ENCODE peak calls at places on chromosomes 13 and 19, in ten cellular contexts. F, S, G, E, I, D, A, R, C and Y are unnamed samples.

GRCh38 chr19:50252111-50252886 is 48.9 kb downstream of the MYH14 start:
- DNase-seq in D (no peak), A (peak), I (no peak), G (no peak), C (no peak), E (no peak), F (peak), R (no peak), S (no peak), Y (peak)

GRCh38 chr13:42153371-42153770 is 104.9 kb downstream of the DGKH start:
- DNase-seq in A (peak), G (no peak), D (no peak), I (no peak), R (no peak), E (peak), F (no peak), C (no peak), S (no peak), Y (peak)

GRCh38 chr19:2380567-2380966 is 20.5 kb downstream of the TMPRSS9 start:
- DNase-seq in D (no peak), C (no peak), I (no peak), A (no peak), F (no peak), S (no peak), E (no peak), G (no peak), R (no peak), Y (no peak)

GRCh38 chr13:44715287-44716224 is 139.4 kb upstream of the TSC22D1 start:
- DNase-seq in G (no peak), R (no peak), S (no peak), F (peak), C (no peak), E (no peak), D (no peak), A (peak), I (no peak), Y (no peak)

GRCh38 chr13:20489185-20489820 is 36.4 kb downstream of the CRYL1 start:
- DNase-seq in G (no peak), E (peak), A (peak), C (no peak), R (no peak), F (no peak), S (no peak), I (no peak), D (peak), Y (no peak)

GRCh38 chr13:20998649-20999415 is 62.6 kb downstream of the LATS2 start:
- DNase-seq in E (no peak), C (no peak), D (no peak), F (no peak), R (no peak), G (no peak), I (peak), A (no peak), S (no peak), Y (no peak)

GRCh38 chr13:30340367-30341184 is 33.2 kb upstream of the KATNAL1 start:
- DNase-seq in C (no peak), R (peak), S (no peak), A (peak), D (no peak), F (peak), E (peak), G (no peak), I (peak), Y (peak)

GRCh38 chr13:78596701-78597550 is 6.4 kb downstream of the POU4F1 start:
- DNase-seq in F (no peak), D (no peak), I (no peak), C (no peak), E (no peak), G (no peak), R (no peak), A (no peak), S (no peak), Y (no peak)

GRCh38 chr13:44231786-44232516 is 141.7 kb upstream of the SERP2 start:
- DNase-seq in E (peak), A (peak), R (peak), F (peak), I (peak), S (peak), G (peak), C (no peak), D (peak), Y (peak)

GRCh38 chr13:86731987-86732386 is 932.8 kb upstream of the SLITRK6 start:
- DNase-seq in E (no peak), D (no peak), I (no peak), C (no peak), A (no peak), F (no peak), G (no peak), R (no peak), S (no peak), Y (no peak)

GRCh38 chr13:97435794-97436193 is 1.8 kb downstream of the RAP2A start:
- DNase-seq in S (no peak), R (no peak), F (peak), D (no peak), A (no peak), E (no peak), I (no peak), C (no peak), G (no peak), Y (no peak)

GRCh38 chr13:56718791-56719190 is 421.9 kb upstream of the PRR20A start:
- DNase-seq in I (no peak), R (no peak), S (no peak), E (no peak), A (no peak), C (no peak), F (no peak), G (no peak), D (no peak), Y (no peak)

GRCh38 chr19:29404951-29405727 is 120.7 kb upstream of the VSTM2B start:
- DNase-seq in A (peak), S (no peak), F (no peak), D (no peak), G (no peak), R (no peak), C (no peak), I (peak), E (no peak), Y (no peak)

GRCh38 chr19:17260842-17261325 is 3.7 kb downstream of the USHBP1 start:
- DNase-seq in C (peak), I (peak), F (peak), R (no peak), G (peak), D (peak), A (peak), E (peak), S (peak), Y (peak)

GRCh38 chr13:23849670-23850069 is 39.5 kb downstream of the MIPEP start:
- DNase-seq in R (no peak), C (no peak), E (no peak), D (no peak), F (no peak), G (no peak), A (no peak), S (no peak), I (no peak), Y (no peak)

GRCh38 chr13:100941811-100942361 is 267.3 kb upstream of the TMTC4 start:
- DNase-seq in C (no peak), I (no peak), F (no peak), E (peak), S (no peak), D (no peak), G (no peak), R (no peak), A (no peak), Y (no peak)

GRCh38 chr13:52779028-52779612 is 39.5 kb upstream of the CNMD start:
- DNase-seq in F (no peak), G (no peak), S (no peak), R (no peak), D (no peak), A (no peak), C (no peak), E (no peak), I (no peak), Y (no peak)

GRCh38 chr19:53485046-53486004 is 17.8 kb downstream of the ZNF813 start:
- DNase-seq in E (no peak), A (no peak), R (no peak), F (no peak), D (no peak), G (no peak), C (no peak), I (no peak), S (no peak), Y (no peak)

GRCh38 chr19:50465986-50466771 is 10.1 kb upstream of the EMC10 start:
- DNase-seq in S (no peak), D (no peak), I (peak), R (no peak), G (no peak), F (peak), E (no peak), A (peak), C (no peak), Y (no peak)

GRCh38 chr19:56253737-56254136 is 18.8 kb upstream of the EDDM13 start:
- DNase-seq in R (peak), C (no peak), S (no peak), F (peak), D (peak), A (peak), G (peak), I (no peak), E (peak), Y (peak)

GRCh38 chr13:110625771-110626321 is 10.5 kb downstream of the NAXD start:
- DNase-seq in E (no peak), A (peak), R (no peak), S (no peak), F (no peak), I (no peak), G (no peak), D (no peak), C (no peak), Y (no peak)

GRCh38 chr19:8069116-8069973 is 16.8 kb downstream of the CCL25 start:
- DNase-seq in R (no peak), I (no peak), G (no peak), C (no peak), F (no peak), S (no peak), D (no peak), A (peak), E (no peak), Y (no peak)

GRCh38 chr19:11251650-11252314 is 10.5 kb downstream of the DOCK6 start:
- DNase-seq in A (no peak), E (no peak), G (no peak), I (no peak), S (no peak), D (no peak), C (no peak), F (no peak), R (no peak), Y (no peak)

GRCh38 chr19:43699506-43700367 is 16.1 kb upstream of the IRGC start:
- DNase-seq in A (no peak), E (peak), S (no peak), D (no peak), R (no peak), F (peak), G (no peak), I (peak), C (no peak), Y (peak)

GRCh38 chr13:98141938-98142426 is 912 bp upstream of the FARP1 start:
- DNase-seq in C (no peak), R (no peak), F (no peak), E (no peak), S (no peak), I (no peak), G (no peak), D (no peak), A (no peak), Y (no peak)

GRCh38 chr13:27379694-27380596 is 44.5 kb upstream of the GTF3A start:
- DNase-seq in E (peak), G (no peak), D (peak), C (no peak), A (peak), S (peak), I (no peak), F (peak), R (no peak), Y (peak)

GRCh38 chr13:105343134-105343806 is 1192.2 kb downstream of the EFNB2 start:
- DNase-seq in S (no peak), D (no peak), C (no peak), I (no peak), G (no peak), A (no peak), F (peak), E (peak), R (no peak), Y (no peak)

GRCh38 chr13:54687173-54687572 is 1658.6 kb downstream of the OLFM4 start:
- DNase-seq in D (peak), C (no peak), G (no peak), I (no peak), S (no peak), R (no peak), E (no peak), F (no peak), A (peak), Y (no peak)

GRCh38 chr19:3357731-3358391 is 8.5 kb upstream of the NFIC start:
- DNase-seq in A (no peak), D (no peak), F (peak), C (no peak), S (no peak), E (no peak), G (no peak), I (peak), R (no peak), Y (no peak)

GRCh38 chr19:34253711-34254551 is 423 bp upstream of the GARRE1 start:
- DNase-seq in C (no peak), G (no peak), E (peak), R (no peak), S (no peak), D (no peak), A (peak), I (peak), F (peak), Y (no peak)

GRCh38 chr19:42168206-42168605 is 36.0 kb upstream of the POU2F2 start:
- DNase-seq in G (no peak), C (no peak), S (no peak), E (no peak), A (no peak), I (no peak), D (no peak), R (no peak), F (no peak), Y (no peak)

GRCh38 chr13:21304256-21304655 is 127.8 kb downstream of the MRPL57 start:
- DNase-seq in I (no peak), F (no peak), S (no peak), D (no peak), E (no peak), C (no peak), G (no peak), A (no peak), R (no peak), Y (no peak)

GRCh38 chr13:95510950-95511349 is 41.6 kb upstream of the CLDN10 start:
- DNase-seq in D (no peak), E (no peak), A (no peak), R (no peak), C (no peak), S (no peak), I (no peak), F (no peak), G (no peak), Y (no peak)